ENCODE peak calls at places on chromosome 5, in six cellular contexts. One of them, this sample, is unnamed.

GRCh38 chr5:76406567-76407155 is 3.6 kb downstream of the IQGAP2 start:
- DNase-seq in thyroid gland: no peak
- DNase-seq in IMR-90: no peak
- DNase-seq in sigmoid colon: no peak
- DNase-seq in ovary: no peak
- DNase-seq in uterus: no peak
- DNase-seq in this sample: no peak

GRCh38 chr5:112604741-112605390 is 132.8 kb upstream of the APC start:
- DNase-seq in thyroid gland: no peak
- DNase-seq in IMR-90: no peak
- DNase-seq in sigmoid colon: no peak
- DNase-seq in ovary: no peak
- DNase-seq in uterus: no peak
- DNase-seq in this sample: no peak

GRCh38 chr5:135359374-135360165 is 39.5 kb downstream of the MACROH2A1 start:
- DNase-seq in thyroid gland: no peak
- DNase-seq in IMR-90: peak; percentile 54
- DNase-seq in sigmoid colon: no peak
- DNase-seq in ovary: no peak
- DNase-seq in uterus: no peak
- DNase-seq in this sample: no peak

GRCh38 chr5:143648696-143649095 is 163.3 kb upstream of the HMHB1 start:
- DNase-seq in thyroid gland: peak; percentile 50
- DNase-seq in IMR-90: no peak
- DNase-seq in sigmoid colon: no peak
- DNase-seq in ovary: no peak
- DNase-seq in uterus: no peak
- DNase-seq in this sample: no peak

GRCh38 chr5:170329524-170329923 is 31.9 kb upstream of the LCP2 start:
- DNase-seq in thyroid gland: no peak
- DNase-seq in IMR-90: no peak
- DNase-seq in sigmoid colon: no peak
- DNase-seq in ovary: no peak
- DNase-seq in uterus: no peak
- DNase-seq in this sample: no peak

GRCh38 chr5:77156379-77156778 is 54.1 kb upstream of the PDE8B start:
- DNase-seq in thyroid gland: no peak
- DNase-seq in IMR-90: no peak
- DNase-seq in sigmoid colon: no peak
- DNase-seq in ovary: no peak
- DNase-seq in uterus: no peak
- DNase-seq in this sample: no peak

GRCh38 chr5:32076699-32077695 is 97.1 kb downstream of the GOLPH3 start:
- DNase-seq in thyroid gland: peak; percentile 92
- DNase-seq in IMR-90: peak; percentile 59
- DNase-seq in sigmoid colon: no peak
- DNase-seq in ovary: no peak
- DNase-seq in uterus: peak; percentile 64
- DNase-seq in this sample: peak; percentile 57

GRCh38 chr5:136012041-136012804 is 16.6 kb upstream of the TGFBI start:
- DNase-seq in thyroid gland: no peak
- DNase-seq in IMR-90: peak; percentile 63
- DNase-seq in sigmoid colon: no peak
- DNase-seq in ovary: no peak
- DNase-seq in uterus: no peak
- DNase-seq in this sample: no peak

GRCh38 chr5:58579781-58580180 is 3.1 kb upstream of the RAB3C start:
- DNase-seq in thyroid gland: no peak
- DNase-seq in IMR-90: no peak
- DNase-seq in sigmoid colon: no peak
- DNase-seq in ovary: no peak
- DNase-seq in uterus: no peak
- DNase-seq in this sample: no peak

GRCh38 chr5:60349891-60350415 is 350.0 kb downstream of the DEPDC1B start:
- DNase-seq in thyroid gland: no peak
- DNase-seq in IMR-90: no peak
- DNase-seq in sigmoid colon: no peak
- DNase-seq in ovary: no peak
- DNase-seq in uterus: no peak
- DNase-seq in this sample: no peak

GRCh38 chr5:148828461-148829247 is 2.2 kb downstream of the ADRB2 start:
- DNase-seq in thyroid gland: no peak
- DNase-seq in IMR-90: peak; percentile 38
- DNase-seq in sigmoid colon: no peak
- DNase-seq in ovary: no peak
- DNase-seq in uterus: no peak
- DNase-seq in this sample: no peak

GRCh38 chr5:150285114-150285513 is 4.5 kb downstream of the CAMK2A start:
- DNase-seq in thyroid gland: no peak
- DNase-seq in IMR-90: no peak
- DNase-seq in sigmoid colon: no peak
- DNase-seq in ovary: no peak
- DNase-seq in uterus: no peak
- DNase-seq in this sample: no peak

GRCh38 chr5:61357745-61358144 is 25.7 kb downstream of the ZSWIM6 start:
- DNase-seq in thyroid gland: peak; percentile 19
- DNase-seq in IMR-90: no peak
- DNase-seq in sigmoid colon: no peak
- DNase-seq in ovary: no peak
- DNase-seq in uterus: no peak
- DNase-seq in this sample: no peak

GRCh38 chr5:142697846-142698245 is 12.0 kb upstream of the FGF1 start:
- DNase-seq in thyroid gland: peak; percentile 66
- DNase-seq in IMR-90: peak; percentile 51
- DNase-seq in sigmoid colon: peak; percentile 81
- DNase-seq in ovary: peak; percentile 38
- DNase-seq in uterus: peak; percentile 60
- DNase-seq in this sample: peak; percentile 79

GRCh38 chr5:157651623-157652376 is 438 bp downstream of the SOX30 start:
- DNase-seq in thyroid gland: peak; percentile 72
- DNase-seq in IMR-90: no peak
- DNase-seq in sigmoid colon: peak; percentile 79
- DNase-seq in ovary: peak; percentile 39
- DNase-seq in uterus: peak; percentile 20
- DNase-seq in this sample: peak; percentile 48

GRCh38 chr5:26329562-26330189 is 708.7 kb downstream of the CDH9 start:
- DNase-seq in thyroid gland: no peak
- DNase-seq in IMR-90: no peak
- DNase-seq in sigmoid colon: no peak
- DNase-seq in ovary: no peak
- DNase-seq in uterus: no peak
- DNase-seq in this sample: no peak

GRCh38 chr5:56816546-56817081 is 1.3 kb downstream of the MAP3K1 start:
- DNase-seq in thyroid gland: peak; percentile 62
- DNase-seq in IMR-90: peak; percentile 54
- DNase-seq in sigmoid colon: peak; percentile 76
- DNase-seq in ovary: peak; percentile 56
- DNase-seq in uterus: peak; percentile 36
- DNase-seq in this sample: peak; percentile 67

GRCh38 chr5:181188700-181189362 is 16.2 kb downstream of the TRIM7 start:
- DNase-seq in thyroid gland: peak; percentile 67
- DNase-seq in IMR-90: peak; percentile 66
- DNase-seq in sigmoid colon: peak; percentile 92
- DNase-seq in ovary: peak; percentile 80
- DNase-seq in uterus: peak; percentile 82
- DNase-seq in this sample: peak; percentile 77

GRCh38 chr5:10338996-10339903 is 14.2 kb upstream of the MARCHF6 start:
- DNase-seq in thyroid gland: no peak
- DNase-seq in IMR-90: no peak
- DNase-seq in sigmoid colon: peak; percentile 47
- DNase-seq in ovary: no peak
- DNase-seq in uterus: no peak
- DNase-seq in this sample: no peak

GRCh38 chr5:144060598-144060997 is 109.9 kb downstream of the YIPF5 start:
- DNase-seq in thyroid gland: no peak
- DNase-seq in IMR-90: peak; percentile 33
- DNase-seq in sigmoid colon: no peak
- DNase-seq in ovary: no peak
- DNase-seq in uterus: no peak
- DNase-seq in this sample: no peak

GRCh38 chr5:150729859-150730258 is 29.0 kb downstream of the DCTN4 start:
- DNase-seq in thyroid gland: no peak
- DNase-seq in IMR-90: peak; percentile 41
- DNase-seq in sigmoid colon: no peak
- DNase-seq in ovary: no peak
- DNase-seq in uterus: no peak
- DNase-seq in this sample: no peak

GRCh38 chr5:159409801-159410200 is 79.5 kb upstream of the IL12B start:
- DNase-seq in thyroid gland: no peak
- DNase-seq in IMR-90: no peak
- DNase-seq in sigmoid colon: no peak
- DNase-seq in ovary: no peak
- DNase-seq in uterus: no peak
- DNase-seq in this sample: no peak

GRCh38 chr5:160169326-160169725 is 50.1 kb upstream of the PWWP2A start:
- DNase-seq in thyroid gland: no peak
- DNase-seq in IMR-90: peak; percentile 97
- DNase-seq in sigmoid colon: no peak
- DNase-seq in ovary: no peak
- DNase-seq in uterus: peak; percentile 23
- DNase-seq in this sample: no peak

GRCh38 chr5:135016926-135017325 is 17.1 kb downstream of the PITX1 start:
- DNase-seq in thyroid gland: no peak
- DNase-seq in IMR-90: no peak
- DNase-seq in sigmoid colon: peak; percentile 54
- DNase-seq in ovary: peak; percentile 3
- DNase-seq in uterus: no peak
- DNase-seq in this sample: no peak

DNA sequence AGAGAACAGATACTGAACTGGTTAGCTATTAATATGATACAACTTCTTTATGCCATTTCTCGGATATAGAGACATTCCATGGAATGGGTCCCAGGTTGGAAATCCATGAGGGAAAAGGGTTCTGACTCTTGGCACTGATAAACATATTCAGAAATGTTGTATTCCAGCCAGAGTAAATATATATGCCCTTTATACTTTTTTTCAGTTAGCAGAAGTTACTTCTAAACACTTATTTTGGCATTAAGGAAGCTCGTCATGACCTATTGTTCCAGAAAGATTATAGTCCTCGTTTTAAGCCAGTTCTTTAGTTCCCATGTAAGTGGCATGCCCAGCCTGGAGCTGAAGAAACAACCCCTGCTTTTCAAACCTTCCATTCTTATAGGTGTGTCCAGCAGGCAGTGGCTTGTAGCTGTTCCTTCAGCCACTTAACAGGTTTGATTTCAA is 181.6 kb downstream of the CD180 start:
- DNase-seq in thyroid gland: peak; percentile 28
- DNase-seq in IMR-90: no peak
- DNase-seq in sigmoid colon: no peak
- DNase-seq in ovary: no peak
- DNase-seq in uterus: no peak
- DNase-seq in this sample: no peak
- TF ChIP-seq POLR2A in thyroid gland: peak; percentile 10
- TF ChIP-seq POLR2A in IMR-90: no peak
- TF ChIP-seq POLR2A in sigmoid colon: no peak
- TF ChIP-seq POLR2A in ovary: no peak
- TF ChIP-seq POLR2A in uterus: no peak
- TF ChIP-seq POLR2A in this sample: peak; percentile 33

GRCh38 chr5:146446861-146447733 is at the start of gene TCERG1:
- DNase-seq in thyroid gland: peak; percentile 100
- DNase-seq in IMR-90: peak; percentile 100
- DNase-seq in sigmoid colon: peak; percentile 100
- DNase-seq in ovary: peak; percentile 98
- DNase-seq in uterus: peak; percentile 100
- DNase-seq in this sample: peak; percentile 100
- TF ChIP-seq POLR2A in thyroid gland: peak; percentile 44
- TF ChIP-seq POLR2A in IMR-90: peak; percentile 82
- TF ChIP-seq POLR2A in sigmoid colon: no peak
- TF ChIP-seq POLR2A in ovary: peak; percentile 34
- TF ChIP-seq POLR2A in uterus: no peak
- TF ChIP-seq POLR2A in this sample: no peak

GRCh38 chr5:172768573-172769323 is 2.2 kb downstream of the DUSP1 start:
- DNase-seq in thyroid gland: peak; percentile 32
- DNase-seq in IMR-90: peak; percentile 72
- DNase-seq in sigmoid colon: no peak
- DNase-seq in ovary: peak; percentile 51
- DNase-seq in uterus: peak; percentile 44
- DNase-seq in this sample: peak; percentile 36
- TF ChIP-seq POLR2A in thyroid gland: no peak
- TF ChIP-seq POLR2A in IMR-90: no peak
- TF ChIP-seq POLR2A in sigmoid colon: peak; percentile 26
- TF ChIP-seq POLR2A in ovary: no peak
- TF ChIP-seq POLR2A in uterus: no peak
- TF ChIP-seq POLR2A in this sample: no peak

GRCh38 chr5:177448244-177448950 is 1.8 kb downstream of the PRR7 start:
- DNase-seq in thyroid gland: no peak
- DNase-seq in IMR-90: no peak
- DNase-seq in sigmoid colon: no peak
- DNase-seq in ovary: no peak
- DNase-seq in uterus: no peak
- DNase-seq in this sample: no peak

GRCh38 chr5:177445052-177446016 is 1.3 kb upstream of the PRR7 start:
- DNase-seq in thyroid gland: no peak
- DNase-seq in IMR-90: no peak
- DNase-seq in sigmoid colon: no peak
- DNase-seq in ovary: no peak
- DNase-seq in uterus: no peak
- DNase-seq in this sample: no peak

GRCh38 chr5:177447066-177447610 is 524 bp downstream of the PRR7 start:
- DNase-seq in thyroid gland: peak; percentile 28
- DNase-seq in IMR-90: peak; percentile 25
- DNase-seq in sigmoid colon: no peak
- DNase-seq in ovary: peak; percentile 63
- DNase-seq in uterus: no peak
- DNase-seq in this sample: peak; percentile 71

GRCh38 chr5:177447611-177448243 is 1.1 kb downstream of the PRR7 start:
- DNase-seq in thyroid gland: peak; percentile 53
- DNase-seq in IMR-90: peak; percentile 51
- DNase-seq in sigmoid colon: peak; percentile 78
- DNase-seq in ovary: no peak
- DNase-seq in uterus: no peak
- DNase-seq in this sample: peak; percentile 90

GRCh38 chr5:177446184-177447065 is at the start of gene PRR7:
- DNase-seq in thyroid gland: peak; percentile 56
- DNase-seq in IMR-90: peak; percentile 64
- DNase-seq in sigmoid colon: no peak
- DNase-seq in ovary: peak; percentile 73
- DNase-seq in uterus: no peak
- DNase-seq in this sample: peak; percentile 65
- TF ChIP-seq POLR2A in thyroid gland: no peak
- TF ChIP-seq POLR2A in IMR-90: no peak
- TF ChIP-seq POLR2A in sigmoid colon: no peak
- TF ChIP-seq POLR2A in ovary: no peak
- TF ChIP-seq POLR2A in uterus: no peak
- TF ChIP-seq POLR2A in this sample: no peak